ENCODE peak calls at places on chromosome 10, in four cellular contexts. One of them, this sample, is unnamed.
A peak's percentile ranks its signal among the peaks of the same experiment; 100 is the strongest.

GRCh38 chr10:48547061-48547895 is 57.6 kb downstream of the ARHGAP22 start:
- DNase-seq in HFFc6: no peak
- DNase-seq in stimulated activated naive B cell treated with anti-CD40 and anti-IgM and Interleukin-4, amounts not matched to agents 10 μg/mL and 1 μg/mL and 100 μg/mL, for 72 hours: no peak
- DNase-seq in Calu3: no peak
- DNase-seq in this sample: no peak

GRCh38 chr10:44437837-44438752 is 53.2 kb upstream of the CXCL12 start:
- DNase-seq in HFFc6: no peak
- DNase-seq in Calu3: no peak
- DNase-seq in stimulated activated naive B cell treated with anti-CD40 and anti-IgM and Interleukin-4, amounts not matched to agents 10 μg/mL and 1 μg/mL and 100 μg/mL, for 72 hours: no peak
- DNase-seq in this sample: no peak

GRCh38 chr10:62540389-62540788 is 166.2 kb downstream of the ZNF365 start:
- DNase-seq in HFFc6: no peak
- DNase-seq in stimulated activated naive B cell treated with anti-CD40 and anti-IgM and Interleukin-4, amounts not matched to agents 10 μg/mL and 1 μg/mL and 100 μg/mL, for 72 hours: no peak
- DNase-seq in Calu3: no peak
- DNase-seq in this sample: no peak

GRCh38 chr10:72014197-72014596 is 50.0 kb downstream of the CHST3 start:
- DNase-seq in stimulated activated naive B cell treated with anti-CD40 and anti-IgM and Interleukin-4, amounts not matched to agents 10 μg/mL and 1 μg/mL and 100 μg/mL, for 72 hours: no peak
- DNase-seq in HFFc6: no peak
- DNase-seq in Calu3: no peak
- DNase-seq in this sample: no peak

GRCh38 chr10:132880148-132880981 is 62.0 kb downstream of the CFAP46 start:
- DNase-seq in stimulated activated naive B cell treated with anti-CD40 and anti-IgM and Interleukin-4, amounts not matched to agents 10 μg/mL and 1 μg/mL and 100 μg/mL, for 72 hours: no peak
- DNase-seq in Calu3: no peak
- DNase-seq in HFFc6: no peak
- DNase-seq in this sample: no peak

GRCh38 chr10:95530021-95530420 is 31.1 kb downstream of the SORBS1 start:
- DNase-seq in stimulated activated naive B cell treated with anti-CD40 and anti-IgM and Interleukin-4, amounts not matched to agents 10 μg/mL and 1 μg/mL and 100 μg/mL, for 72 hours: no peak
- DNase-seq in HFFc6: no peak
- DNase-seq in Calu3: no peak
- DNase-seq in this sample: no peak

GRCh38 chr10:73096041-73096451 is 620 bp downstream of the P4HA1 start:
- DNase-seq in HFFc6: peak; percentile 71
- DNase-seq in stimulated activated naive B cell treated with anti-CD40 and anti-IgM and Interleukin-4, amounts not matched to agents 10 μg/mL and 1 μg/mL and 100 μg/mL, for 72 hours: peak; percentile 74
- DNase-seq in Calu3: peak; percentile 72
- DNase-seq in this sample: peak; percentile 37

GRCh38 chr10:120432209-120432608 is 24.8 kb upstream of the PLPP4 start:
- DNase-seq in Calu3: no peak
- DNase-seq in HFFc6: peak; percentile 28
- DNase-seq in stimulated activated naive B cell treated with anti-CD40 and anti-IgM and Interleukin-4, amounts not matched to agents 10 μg/mL and 1 μg/mL and 100 μg/mL, for 72 hours: no peak
- DNase-seq in this sample: no peak

GRCh38 chr10:78196964-78197363 is 163.3 kb downstream of the RPS24 start:
- DNase-seq in Calu3: no peak
- DNase-seq in stimulated activated naive B cell treated with anti-CD40 and anti-IgM and Interleukin-4, amounts not matched to agents 10 μg/mL and 1 μg/mL and 100 μg/mL, for 72 hours: no peak
- DNase-seq in HFFc6: peak; percentile 88
- DNase-seq in this sample: no peak

GRCh38 chr10:81903472-81903871 is 28.5 kb downstream of the NRG3 start:
- DNase-seq in Calu3: no peak
- DNase-seq in HFFc6: no peak
- DNase-seq in stimulated activated naive B cell treated with anti-CD40 and anti-IgM and Interleukin-4, amounts not matched to agents 10 μg/mL and 1 μg/mL and 100 μg/mL, for 72 hours: no peak
- DNase-seq in this sample: no peak

GRCh38 chr10:13051126-13051694 is 48.8 kb upstream of the OPTN start:
- DNase-seq in Calu3: no peak
- DNase-seq in stimulated activated naive B cell treated with anti-CD40 and anti-IgM and Interleukin-4, amounts not matched to agents 10 μg/mL and 1 μg/mL and 100 μg/mL, for 72 hours: no peak
- DNase-seq in HFFc6: no peak
- DNase-seq in this sample: peak; percentile 16

GRCh38 chr10:88450201-88450600 is 132.9 kb downstream of the RNLS start:
- DNase-seq in HFFc6: no peak
- DNase-seq in Calu3: no peak
- DNase-seq in stimulated activated naive B cell treated with anti-CD40 and anti-IgM and Interleukin-4, amounts not matched to agents 10 μg/mL and 1 μg/mL and 100 μg/mL, for 72 hours: no peak
- DNase-seq in this sample: no peak

GRCh38 chr10:110500515-110500905 is 2.8 kb downstream of the DUSP5 start:
- DNase-seq in HFFc6: peak; percentile 86
- DNase-seq in stimulated activated naive B cell treated with anti-CD40 and anti-IgM and Interleukin-4, amounts not matched to agents 10 μg/mL and 1 μg/mL and 100 μg/mL, for 72 hours: no peak
- DNase-seq in Calu3: no peak
- DNase-seq in this sample: no peak

GRCh38 chr10:78321500-78321899 is 287.8 kb downstream of the RPS24 start:
- DNase-seq in HFFc6: no peak
- DNase-seq in Calu3: no peak
- DNase-seq in stimulated activated naive B cell treated with anti-CD40 and anti-IgM and Interleukin-4, amounts not matched to agents 10 μg/mL and 1 μg/mL and 100 μg/mL, for 72 hours: no peak
- DNase-seq in this sample: no peak

GRCh38 chr10:71268751-71269150 is 50.3 kb upstream of the SLC29A3 start:
- DNase-seq in Calu3: no peak
- DNase-seq in stimulated activated naive B cell treated with anti-CD40 and anti-IgM and Interleukin-4, amounts not matched to agents 10 μg/mL and 1 μg/mL and 100 μg/mL, for 72 hours: no peak
- DNase-seq in HFFc6: no peak
- DNase-seq in this sample: no peak

GRCh38 chr10:26841733-26842317 is 18.9 kb downstream of the ABI1 start:
- DNase-seq in stimulated activated naive B cell treated with anti-CD40 and anti-IgM and Interleukin-4, amounts not matched to agents 10 μg/mL and 1 μg/mL and 100 μg/mL, for 72 hours: no peak
- DNase-seq in HFFc6: no peak
- DNase-seq in Calu3: no peak
- DNase-seq in this sample: no peak

GRCh38 chr10:123502983-123503382 is 163.2 kb upstream of the GPR26 start:
- DNase-seq in HFFc6: no peak
- DNase-seq in Calu3: no peak
- DNase-seq in stimulated activated naive B cell treated with anti-CD40 and anti-IgM and Interleukin-4, amounts not matched to agents 10 μg/mL and 1 μg/mL and 100 μg/mL, for 72 hours: no peak
- DNase-seq in this sample: no peak

GRCh38 chr10:46287846-46288480 is 1.2 kb downstream of the ANTXRL start:
- DNase-seq in Calu3: no peak
- DNase-seq in HFFc6: no peak
- DNase-seq in stimulated activated naive B cell treated with anti-CD40 and anti-IgM and Interleukin-4, amounts not matched to agents 10 μg/mL and 1 μg/mL and 100 μg/mL, for 72 hours: no peak
- DNase-seq in this sample: no peak

GRCh38 chr10:84290235-84290634 is 38.2 kb upstream of the CCSER2 start:
- DNase-seq in stimulated activated naive B cell treated with anti-CD40 and anti-IgM and Interleukin-4, amounts not matched to agents 10 μg/mL and 1 μg/mL and 100 μg/mL, for 72 hours: no peak
- DNase-seq in HFFc6: no peak
- DNase-seq in Calu3: no peak
- DNase-seq in this sample: peak; percentile 78

GRCh38 chr10:123455861-123456260 is 210.3 kb upstream of the GPR26 start:
- DNase-seq in Calu3: no peak
- DNase-seq in HFFc6: no peak
- DNase-seq in stimulated activated naive B cell treated with anti-CD40 and anti-IgM and Interleukin-4, amounts not matched to agents 10 μg/mL and 1 μg/mL and 100 μg/mL, for 72 hours: no peak
- DNase-seq in this sample: no peak

GRCh38 chr10:25902002-25902401 is 32.0 kb upstream of the MYO3A start:
- DNase-seq in HFFc6: no peak
- DNase-seq in stimulated activated naive B cell treated with anti-CD40 and anti-IgM and Interleukin-4, amounts not matched to agents 10 μg/mL and 1 μg/mL and 100 μg/mL, for 72 hours: no peak
- DNase-seq in Calu3: no peak
- DNase-seq in this sample: no peak

This sample was measured in NCI-H345.